ENCODE peak calls at places on chromosome 13, in ten cellular contexts. T, M, L, P, Z, G, V, W, X and R are unnamed samples.
A peak's percentile ranks its signal among the peaks of the same experiment; 100 is the strongest.

GRCh38 chr13:20197361-20197834 is 4.7 kb upstream of the GJB2 start:
- DNase-seq in T (peak; percentile 62), M (no peak), L (no peak), P (peak; percentile 10), Z (no peak), G (no peak), V (peak; percentile 61), W (peak; percentile 29), X (no peak), R (no peak)

GRCh38 chr13:112255550-112256120 is 120.5 kb upstream of the SPACA7 start:
- DNase-seq in T (no peak), M (no peak), L (no peak), P (no peak), Z (no peak), G (no peak), V (no peak), W (no peak), X (no peak), R (no peak)

GRCh38 chr13:112770504-112770903 is 80.7 kb downstream of the ATP11A start:
- DNase-seq in T (no peak), M (no peak), L (no peak), P (no peak), Z (no peak), G (no peak), V (no peak), W (no peak), X (no peak), R (no peak)

GRCh38 chr13:65095118-65095517 is 2135.0 kb downstream of the PCDH9 start:
- DNase-seq in T (no peak), M (no peak), L (no peak), P (no peak), Z (no peak), G (no peak), V (no peak), W (no peak), X (no peak), R (no peak)

GRCh38 chr13:39913928-39914327 is 258.5 kb downstream of the COG6 start:
- DNase-seq in T (no peak), M (no peak), L (no peak), P (no peak), Z (no peak), G (no peak), V (no peak), W (no peak), X (no peak), R (peak; percentile 62)

GRCh38 chr13:50700664-50701266 is 142.7 kb downstream of the DLEU7 start:
- DNase-seq in T (no peak), M (no peak), L (no peak), P (no peak), Z (no peak), G (no peak), V (no peak), W (no peak), X (no peak), R (no peak)

GRCh38 chr13:27349458-27349857 is 75.0 kb upstream of the GTF3A start:
- DNase-seq in T (peak; percentile 11), M (no peak), L (no peak), P (no peak), Z (no peak), G (no peak), V (no peak), W (no peak), X (no peak), R (no peak)

GRCh38 chr13:34810996-34811395 is 131.1 kb upstream of the NBEA start:
- DNase-seq in T (no peak), M (no peak), L (no peak), P (no peak), Z (no peak), G (no peak), V (no peak), W (no peak), X (no peak), R (no peak)

GRCh38 chr13:106378263-106378662 is 157.2 kb downstream of the EFNB2 start:
- DNase-seq in T (no peak), M (no peak), L (no peak), P (no peak), Z (no peak), G (no peak), V (no peak), W (no peak), X (no peak), R (no peak)

GRCh38 chr13:32248789-32249188 is 66.4 kb downstream of the ZAR1L start:
- DNase-seq in T (no peak), M (no peak), L (no peak), P (no peak), Z (no peak), G (no peak), V (no peak), W (no peak), X (no peak), R (no peak)

GRCh38 chr13:102769679-102770078 is 3.9 kb downstream of the TEX30 start:
- DNase-seq in T (no peak), M (no peak), L (no peak), P (no peak), Z (no peak), G (no peak), V (no peak), W (no peak), X (no peak), R (no peak)